ENCODE peak calls at places on chromosome 20, in seven cellular contexts. One of them, this sample, is unnamed.
A peak's percentile ranks its signal among the peaks of the same experiment; 100 is the strongest.

GRCh38 chr20:53646550-53646949 is 52.9 kb upstream of the ZNF217 start:
- DNase-seq in MCF 10A: no peak
- DNase-seq in glutamatergic neuron: no peak
- DNase-seq in NCI-H1092: no peak
- DNase-seq in Karpas-422: no peak
- DNase-seq in T-helper 22 cell: no peak
- DNase-seq in HT1080: no peak
- DNase-seq in this sample: no peak

GRCh38 chr20:52049001-52049731 is 142.4 kb downstream of the ZFP64 start:
- DNase-seq in MCF 10A: no peak
- DNase-seq in glutamatergic neuron: no peak
- DNase-seq in NCI-H1092: no peak
- DNase-seq in Karpas-422: no peak
- DNase-seq in T-helper 22 cell: no peak
- DNase-seq in HT1080: no peak
- DNase-seq in this sample: peak; percentile 27

GRCh38 chr20:41540916-41541315 is 77.3 kb downstream of the CHD6 start:
- DNase-seq in MCF 10A: no peak
- DNase-seq in glutamatergic neuron: no peak
- DNase-seq in NCI-H1092: no peak
- DNase-seq in Karpas-422: no peak
- DNase-seq in T-helper 22 cell: no peak
- DNase-seq in HT1080: no peak
- DNase-seq in this sample: no peak

GRCh38 chr20:62088258-62089127 is 22.8 kb upstream of the TAF4 start:
- DNase-seq in MCF 10A: peak; percentile 87
- DNase-seq in glutamatergic neuron: no peak
- DNase-seq in NCI-H1092: no peak
- DNase-seq in Karpas-422: no peak
- DNase-seq in T-helper 22 cell: no peak
- DNase-seq in HT1080: peak; percentile 54
- DNase-seq in this sample: no peak

GRCh38 chr20:25250508-25250907 is 2.6 kb downstream of the PYGB start:
- DNase-seq in MCF 10A: peak; percentile 56
- DNase-seq in glutamatergic neuron: no peak
- DNase-seq in NCI-H1092: no peak
- DNase-seq in Karpas-422: no peak
- DNase-seq in T-helper 22 cell: no peak
- DNase-seq in HT1080: no peak
- DNase-seq in this sample: no peak

GRCh38 chr20:34820805-34821578 is 4.5 kb downstream of the NCOA6 start:
- DNase-seq in MCF 10A: no peak
- DNase-seq in glutamatergic neuron: no peak
- DNase-seq in NCI-H1092: no peak
- DNase-seq in Karpas-422: no peak
- DNase-seq in T-helper 22 cell: no peak
- DNase-seq in HT1080: no peak
- DNase-seq in this sample: no peak

GRCh38 chr20:62065669-62066338 is at the start of gene TAF4:
- DNase-seq in MCF 10A: peak; percentile 70
- DNase-seq in glutamatergic neuron: peak; percentile 79
- DNase-seq in NCI-H1092: peak; percentile 71
- DNase-seq in Karpas-422: peak; percentile 92
- DNase-seq in T-helper 22 cell: peak; percentile 66
- DNase-seq in HT1080: peak; percentile 39
- DNase-seq in this sample: peak; percentile 98

GRCh38 chr20:63463400-63464288 is 8.8 kb downstream of the KCNQ2 start:
- DNase-seq in MCF 10A: no peak
- DNase-seq in glutamatergic neuron: no peak
- DNase-seq in NCI-H1092: no peak
- DNase-seq in Karpas-422: no peak
- DNase-seq in T-helper 22 cell: no peak
- DNase-seq in HT1080: no peak
- DNase-seq in this sample: no peak

GRCh38 chr20:12623870-12624269 is 384.9 kb upstream of the SPTLC3 start:
- DNase-seq in MCF 10A: no peak
- DNase-seq in glutamatergic neuron: no peak
- DNase-seq in NCI-H1092: no peak
- DNase-seq in Karpas-422: no peak
- DNase-seq in T-helper 22 cell: no peak
- DNase-seq in HT1080: no peak
- DNase-seq in this sample: no peak

GRCh38 chr20:39474829-39475228 is 512.7 kb downstream of the DHX35 start:
- DNase-seq in MCF 10A: no peak
- DNase-seq in glutamatergic neuron: no peak
- DNase-seq in NCI-H1092: no peak
- DNase-seq in Karpas-422: no peak
- DNase-seq in T-helper 22 cell: no peak
- DNase-seq in HT1080: no peak
- DNase-seq in this sample: no peak

GRCh38 chr20:48040051-48040450 is 254.8 kb upstream of the SULF2 start:
- DNase-seq in MCF 10A: no peak
- DNase-seq in glutamatergic neuron: no peak
- DNase-seq in NCI-H1092: no peak
- DNase-seq in Karpas-422: no peak
- DNase-seq in T-helper 22 cell: no peak
- DNase-seq in HT1080: no peak
- DNase-seq in this sample: no peak

GRCh38 chr20:46572790-46573189 is 22.3 kb upstream of the OCSTAMP start:
- DNase-seq in MCF 10A: no peak
- DNase-seq in glutamatergic neuron: no peak
- DNase-seq in NCI-H1092: no peak
- DNase-seq in Karpas-422: no peak
- DNase-seq in T-helper 22 cell: no peak
- DNase-seq in HT1080: no peak
- DNase-seq in this sample: no peak

GRCh38 chr20:50308513-50309279 is 118.1 kb downstream of the CEBPB start:
- DNase-seq in MCF 10A: peak; percentile 99
- DNase-seq in glutamatergic neuron: no peak
- DNase-seq in NCI-H1092: no peak
- DNase-seq in Karpas-422: no peak
- DNase-seq in T-helper 22 cell: no peak
- DNase-seq in HT1080: peak; percentile 94
- DNase-seq in this sample: peak; percentile 83

GRCh38 chr20:61737812-61738443 is 327.8 kb downstream of the TAF4 start:
- DNase-seq in MCF 10A: no peak
- DNase-seq in glutamatergic neuron: no peak
- DNase-seq in NCI-H1092: no peak
- DNase-seq in Karpas-422: no peak
- DNase-seq in T-helper 22 cell: no peak
- DNase-seq in HT1080: no peak
- DNase-seq in this sample: no peak

GRCh38 chr20:37081717-37082289 is 14.0 kb downstream of the RBL1 start:
- DNase-seq in MCF 10A: no peak
- DNase-seq in glutamatergic neuron: peak; percentile 22
- DNase-seq in NCI-H1092: no peak
- DNase-seq in Karpas-422: peak; percentile 68
- DNase-seq in T-helper 22 cell: no peak
- DNase-seq in HT1080: no peak
- DNase-seq in this sample: peak; percentile 13

GRCh38 chr20:51138576-51138975 is 115.7 kb upstream of the KCNG1 start:
- DNase-seq in MCF 10A: no peak
- DNase-seq in glutamatergic neuron: no peak
- DNase-seq in NCI-H1092: no peak
- DNase-seq in Karpas-422: no peak
- DNase-seq in T-helper 22 cell: no peak
- DNase-seq in HT1080: no peak
- DNase-seq in this sample: no peak

GRCh38 chr20:24981750-24982149 is 10.8 kb downstream of the APMAP start:
- DNase-seq in MCF 10A: no peak
- DNase-seq in glutamatergic neuron: no peak
- DNase-seq in NCI-H1092: no peak
- DNase-seq in Karpas-422: no peak
- DNase-seq in T-helper 22 cell: no peak
- DNase-seq in HT1080: no peak
- DNase-seq in this sample: no peak

GRCh38 chr20:57244221-57244585 is 22.2 kb downstream of the BMP7 start:
- DNase-seq in MCF 10A: no peak
- DNase-seq in glutamatergic neuron: no peak
- DNase-seq in NCI-H1092: no peak
- DNase-seq in Karpas-422: no peak
- DNase-seq in T-helper 22 cell: no peak
- DNase-seq in HT1080: no peak
- DNase-seq in this sample: no peak

This sample was measured in iPS-NIHi11.